ENCODE peak calls at places on chromosome 14, in five cellular contexts. H is thoracic aorta, G is A549, V is heart left ventricle, S is neural progenitor cell. R is an unnamed sample. For H3K4me1, the result is how much of the 10 kb centered on the place peaks cover.

GRCh38 chr14:83478741-83479140 is 1945.1 kb upstream of the SEL1L start:
- DNase-seq in S (no peak), H (no peak), G (no peak), V (no peak), R (no peak)

GRCh38 chr14:94098359-94098758 is 12.2 kb upstream of the IFI27 start:
- DNase-seq in H (no peak), G (no peak), S (no peak), V (no peak), R (no peak)

GRCh38 chr14:65255583-65256443 is 153.5 kb upstream of the MAX start:
- DNase-seq in S (peak), G (no peak), H (no peak), V (no peak), R (no peak)

GRCh38 chr14:106843951-106844483 is 1317.6 kb downstream of the TMEM121 start:
- DNase-seq in S (no peak), H (no peak), V (no peak), G (peak), R (no peak)

GRCh38 chr14:77590845-77591506 is 25.5 kb downstream of the SPTLC2 start:
- DNase-seq in H (no peak), V (no peak), S (no peak), G (no peak), R (no peak)

GRCh38 chr14:101460986-101461750 is 100.1 kb upstream of the DIO3 start:
- DNase-seq in H (no peak), S (no peak), V (no peak), G (no peak), R (no peak)

GRCh38 chr14:100399052-100399849 is 76.1 kb downstream of the SLC25A47 start:
- DNase-seq in S (peak), G (no peak), H (no peak), V (no peak), R (no peak)

GRCh38 chr14:58923751-58924405 is 264.6 kb upstream of the DAAM1 start:
- DNase-seq in G (no peak), S (peak), V (no peak), H (no peak), R (no peak)

GRCh38 chr14:76784266-76784874 is 23.1 kb downstream of the VASH1 start:
- DNase-seq in H (no peak), G (no peak), V (no peak), S (no peak), R (no peak)

GRCh38 chr14:65303902-65304222 is 108.7 kb upstream of the FUT8 start:
- DNase-seq in G (no peak), S (peak), V (no peak), H (no peak), R (no peak)

GRCh38 chr14:51210594-51210993 is 29.5 kb upstream of the TMX1 start:
- DNase-seq in S (peak), G (no peak), H (no peak), V (no peak), R (no peak)

GRCh38 chr14:98591161-98591560 is 680.8 kb downstream of the BCL11B start:
- DNase-seq in G (no peak), V (no peak), H (no peak), S (no peak), R (no peak)

GRCh38 chr14:91477388-91477787 is 32.7 kb downstream of the PPP4R3A start:
- DNase-seq in G (no peak), S (no peak), V (no peak), H (no peak), R (no peak)
- H3K4me1 ChIP-seq in G (under half), S (under half), V (under half), H (under half), R (under half)

GRCh38 chr14:35286707-35287106 is 5.5 kb upstream of the PSMA6 start:
- DNase-seq in V (no peak), G (no peak), S (no peak), H (no peak), R (no peak)

GRCh38 chr14:35289623-35290022 is 2.6 kb upstream of the PSMA6 start:
- DNase-seq in V (no peak), G (no peak), S (no peak), H (no peak), R (no peak)

GRCh38 chr14:35285168-35285990 is 6.8 kb upstream of the PSMA6 start:
- DNase-seq in H (no peak), S (no peak), G (no peak), V (no peak), R (no peak)

GRCh38 chr14:35287481-35288013 is 4.6 kb upstream of the PSMA6 start:
- DNase-seq in G (no peak), H (no peak), S (no peak), V (no peak), R (no peak)

GRCh38 chr14:35285991-35286564 is 6.1 kb upstream of the PSMA6 start:
- DNase-seq in G (no peak), V (no peak), S (no peak), H (no peak), R (no peak)
- H3K4me3 ChIP-seq in G (no peak), V (no peak), S (no peak), H (no peak), R (no peak)

GRCh38 chr14:95141684-95142083 is 15.6 kb downstream of the DICER1 start:
- DNase-seq in H (no peak), S (no peak), V (no peak), G (no peak), R (no peak)
- H3K4me1 ChIP-seq in H (half or more), S (under half), V (under half), G (under half), R (half or more)

DNA sequence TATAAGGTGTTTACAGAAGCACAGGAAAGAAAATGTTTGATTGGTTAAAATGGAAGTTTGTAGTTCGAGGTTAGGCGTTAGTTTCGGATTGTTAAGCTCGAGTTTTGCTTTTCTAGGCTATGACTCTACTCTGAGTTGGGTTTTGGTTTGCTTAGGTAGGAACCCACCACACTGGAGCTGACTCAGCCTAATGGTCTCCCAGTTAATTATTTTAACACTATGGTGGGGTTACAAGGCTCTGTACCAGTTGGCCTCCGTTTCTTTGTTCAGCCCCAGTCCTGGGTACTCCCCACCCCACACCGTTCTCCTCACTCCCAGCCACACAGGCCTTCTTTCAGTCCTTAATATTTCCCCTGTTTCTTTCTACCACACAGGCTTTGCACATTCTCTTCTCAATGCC is 583.9 kb downstream of the NRXN3 start:
- DNase-seq in V (no peak), H (no peak), G (no peak), S (no peak), R (no peak)
- H3K4me3 ChIP-seq in V (no peak), H (no peak), G (no peak), S (no peak), R (no peak)

R was measured in left ventricle myocardium inferior.